ENCODE peak calls at places on chromosomes 11 and 22, in six cellular contexts. P is MM.1S, G is GM23248, Q is pancreas, F is NB4, L is stomach. V is an unnamed sample.

GRCh38 chr11:74696932-74697687 is 34.1 kb downstream of the CHRDL2 start:
- DNase-seq in P (no peak), G (peak), Q (peak), F (no peak), L (peak), V (peak)

GRCh38 chr11:67496113-67496512 is 9.1 kb downstream of the PITPNM1 start:
- DNase-seq in P (no peak), G (no peak), Q (peak), F (no peak), L (no peak), V (no peak)

GRCh38 chr11:12397953-12398352 is 20.6 kb downstream of the PARVA start:
- DNase-seq in P (no peak), G (peak), Q (no peak), F (no peak), L (no peak), V (no peak)

GRCh38 chr11:19382131-19382611 is 141.4 kb upstream of the E2F8 start:
- DNase-seq in P (no peak), G (peak), Q (no peak), F (no peak), L (no peak), V (no peak)

GRCh38 chr11:44351898-44352498 is 42.1 kb upstream of the ALX4 start:
- DNase-seq in P (no peak), G (no peak), Q (no peak), F (peak), L (no peak), V (no peak)

GRCh38 chr11:86704710-86705109 is 32.3 kb upstream of the ME3 start:
- DNase-seq in P (no peak), G (no peak), Q (no peak), F (no peak), L (no peak), V (no peak)

GRCh38 chr11:6911946-6912345 is 8.9 kb upstream of the OR2D3 start:
- DNase-seq in P (no peak), G (peak), Q (no peak), F (no peak), L (no peak), V (no peak)

GRCh38 chr11:57424802-57425564 is 1.9 kb downstream of the SLC43A3 start:
- DNase-seq in P (peak), G (peak), Q (no peak), F (peak), L (peak), V (peak)

GRCh38 chr11:111634981-111635705 is 32.9 kb downstream of the SIK2 start:
- DNase-seq in P (no peak), G (peak), Q (no peak), F (no peak), L (no peak), V (no peak)

GRCh38 chr11:59157433-59157832 is 14.5 kb upstream of the DTX4 start:
- DNase-seq in P (no peak), G (no peak), Q (no peak), F (no peak), L (no peak), V (no peak)

GRCh38 chr11:13329670-13330401 is 52.2 kb downstream of the BMAL1 start:
- DNase-seq in P (no peak), G (peak), Q (no peak), F (no peak), L (peak), V (no peak)

GRCh38 chr11:67484847-67485311 is 2.1 kb downstream of the AIP start:
- DNase-seq in P (no peak), G (no peak), Q (peak), F (peak), L (no peak), V (peak)

GRCh38 chr11:87422566-87422965 is 384.8 kb downstream of the TMEM135 start:
- DNase-seq in P (no peak), G (peak), Q (no peak), F (no peak), L (no peak), V (no peak)

GRCh38 chr11:82775736-82776346 is 42.2 kb upstream of the FAM181B start:
- DNase-seq in P (peak), G (peak), Q (no peak), F (peak), L (no peak), V (peak)

GRCh38 chr11:4178813-4179662 is 84.4 kb downstream of the RRM1 start:
- DNase-seq in P (no peak), G (no peak), Q (no peak), F (no peak), L (no peak), V (no peak)

GRCh38 chr22:26673485-26673884 is 16.1 kb downstream of the MIAT start:
- DNase-seq in P (no peak), G (peak), Q (no peak), F (no peak), L (no peak), V (peak)

GRCh38 chr11:64878223-64878493 is 263 bp downstream of the EHD1 start:
- DNase-seq in P (no peak), G (no peak), Q (no peak), F (no peak), L (no peak), V (no peak)

GRCh38 chr22:46473896-46474557 is 63.4 kb downstream of the CELSR1 start:
- DNase-seq in P (no peak), G (no peak), Q (no peak), F (no peak), L (no peak), V (no peak)

GRCh38 chr11:44453871-44454270 is 111.6 kb upstream of the CD82 start:
- DNase-seq in P (no peak), G (no peak), Q (no peak), F (no peak), L (no peak), V (no peak)

GRCh38 chr11:44138286-44138685 is 42.8 kb downstream of the EXT2 start:
- DNase-seq in P (no peak), G (peak), Q (no peak), F (no peak), L (no peak), V (no peak)

GRCh38 chr11:120413480-120413879 is 77.3 kb downstream of the ARHGEF12 start:
- DNase-seq in P (no peak), G (peak), Q (no peak), F (no peak), L (no peak), V (no peak)

GRCh38 chr11:6619021-6619745 is at the start of gene TPP1:
- DNase-seq in P (peak), G (peak), Q (peak), F (peak), L (peak), V (peak)

GRCh38 chr22:23836281-23836680 is 2.5 kb downstream of the DERL3 start:
- DNase-seq in P (no peak), G (no peak), Q (no peak), F (no peak), L (no peak), V (no peak)

GRCh38 chr11:2650343-2650867 is 49.4 kb downstream of the KCNQ1OT1 start:
- DNase-seq in P (no peak), G (no peak), Q (no peak), F (no peak), L (no peak), V (no peak)

GRCh38 chr11:33801821-33802413 is 27.6 kb upstream of the FBXO3 start:
- DNase-seq in P (no peak), G (peak), Q (no peak), F (no peak), L (no peak), V (no peak)

GRCh38 chr11:78022397-78023396 is at the start of gene KCTD14:
- DNase-seq in P (no peak), G (peak), Q (peak), F (no peak), L (peak), V (peak)

GRCh38 chr11:8807544-8808225 is 103.3 kb upstream of the AKIP1 start:
- DNase-seq in P (no peak), G (peak), Q (no peak), F (no peak), L (peak), V (peak)
- H3K4me3 ChIP-seq in P (no peak), G (peak), Q (peak), F (no peak), L (peak), V (peak)

GRCh38 chr11:70631624-70632047 is 233.3 kb downstream of the CTTN start:
- DNase-seq in P (no peak), G (no peak), Q (peak), F (no peak), L (no peak), V (no peak)

GRCh38 chr11:70633610-70634009 is 235.3 kb downstream of the CTTN start:
- DNase-seq in P (no peak), G (no peak), Q (peak), F (no peak), L (no peak), V (no peak)

GRCh38 chr11:70630068-70630467 is 231.7 kb downstream of the CTTN start:
- DNase-seq in P (no peak), G (no peak), Q (peak), F (no peak), L (no peak), V (no peak)

GRCh38 chr11:70628881-70629844 is 230.8 kb downstream of the CTTN start:
- DNase-seq in P (no peak), G (no peak), Q (peak), F (peak), L (peak), V (peak)

DNA sequence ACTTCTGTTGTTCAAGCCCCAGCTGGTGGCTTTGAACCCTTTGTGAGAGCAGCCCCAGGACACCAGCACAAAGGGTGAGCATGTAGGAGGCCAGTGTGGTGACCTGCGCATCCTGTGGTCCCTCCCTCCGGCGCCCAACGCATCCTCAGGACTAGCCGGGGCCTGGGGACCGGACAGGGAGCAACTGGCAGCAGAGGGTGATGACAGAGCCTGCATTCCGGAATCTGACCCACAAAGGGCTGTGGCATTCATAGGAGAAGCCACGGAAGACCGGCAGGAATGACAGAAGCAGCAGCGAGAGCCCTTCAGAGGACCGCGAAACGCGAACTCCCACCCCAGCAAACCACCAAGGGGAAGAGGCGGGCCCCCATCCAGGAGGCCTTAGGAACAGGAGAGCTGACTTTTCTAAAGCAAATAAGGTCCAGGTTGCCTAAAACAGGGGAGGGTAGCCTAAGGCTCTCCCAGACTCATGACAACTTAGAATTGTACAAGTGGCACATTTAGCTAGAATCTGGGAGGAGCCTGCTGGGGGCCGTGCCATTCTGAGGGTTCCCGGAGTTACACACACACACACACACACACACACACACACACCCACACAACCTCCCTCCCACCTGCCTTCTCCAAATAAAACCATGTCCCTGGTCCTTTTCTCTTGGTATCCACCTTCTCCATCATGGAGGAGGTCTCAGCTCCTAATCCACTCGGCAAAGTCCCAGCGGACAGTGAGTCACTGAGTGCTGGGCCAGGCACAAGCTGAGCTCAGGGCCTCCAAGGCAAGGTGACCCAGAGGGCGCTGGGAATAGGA is 232.7 kb downstream of the CTTN start:
- DNase-seq in P (no peak), G (peak), Q (peak), F (no peak), L (no peak), V (no peak)
- H3K4me3 ChIP-seq in P (no peak), G (no peak), Q (no peak), F (no peak), L (no peak), V (no peak)

DNA sequence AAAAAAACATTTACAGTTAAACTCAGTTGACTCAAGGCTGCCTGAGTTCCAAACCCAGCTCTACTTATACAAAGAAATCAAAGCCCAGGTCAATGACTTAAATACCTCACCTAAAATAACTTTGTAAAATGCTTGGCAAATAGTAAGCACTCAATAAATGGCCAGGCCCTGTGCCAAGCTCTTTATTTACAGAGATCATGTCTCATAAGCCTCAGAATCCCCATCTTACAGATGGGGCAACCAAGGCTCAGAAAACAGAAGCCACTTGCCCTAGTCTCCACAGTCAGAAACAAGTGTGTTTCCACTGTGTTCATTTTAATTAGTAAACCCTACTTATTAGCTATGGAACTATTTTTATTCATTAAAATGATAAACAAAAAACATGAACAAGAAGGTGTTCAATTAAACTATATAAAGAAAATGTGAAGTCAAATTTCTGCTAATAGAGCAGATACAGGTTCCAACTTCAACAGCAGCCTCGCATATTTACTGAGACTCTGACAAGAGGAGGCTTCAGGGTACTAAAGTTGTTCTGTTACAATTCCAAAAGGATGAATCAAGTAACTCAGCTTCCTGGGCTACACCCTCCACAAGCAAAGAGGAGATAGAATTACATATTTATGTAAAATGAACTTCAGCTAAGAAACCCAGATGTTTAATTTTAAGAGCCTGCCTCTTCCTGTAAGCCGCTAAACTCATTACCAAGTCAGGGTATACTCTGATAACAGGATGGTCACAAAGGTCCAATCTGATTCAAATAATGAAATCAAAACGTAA is 30.7 kb upstream of the TTC28 start:
- DNase-seq in P (no peak), G (peak), Q (no peak), F (no peak), L (no peak), V (no peak)
- H3K4me3 ChIP-seq in P (no peak), G (peak), Q (no peak), F (no peak), L (no peak), V (no peak)

DNA sequence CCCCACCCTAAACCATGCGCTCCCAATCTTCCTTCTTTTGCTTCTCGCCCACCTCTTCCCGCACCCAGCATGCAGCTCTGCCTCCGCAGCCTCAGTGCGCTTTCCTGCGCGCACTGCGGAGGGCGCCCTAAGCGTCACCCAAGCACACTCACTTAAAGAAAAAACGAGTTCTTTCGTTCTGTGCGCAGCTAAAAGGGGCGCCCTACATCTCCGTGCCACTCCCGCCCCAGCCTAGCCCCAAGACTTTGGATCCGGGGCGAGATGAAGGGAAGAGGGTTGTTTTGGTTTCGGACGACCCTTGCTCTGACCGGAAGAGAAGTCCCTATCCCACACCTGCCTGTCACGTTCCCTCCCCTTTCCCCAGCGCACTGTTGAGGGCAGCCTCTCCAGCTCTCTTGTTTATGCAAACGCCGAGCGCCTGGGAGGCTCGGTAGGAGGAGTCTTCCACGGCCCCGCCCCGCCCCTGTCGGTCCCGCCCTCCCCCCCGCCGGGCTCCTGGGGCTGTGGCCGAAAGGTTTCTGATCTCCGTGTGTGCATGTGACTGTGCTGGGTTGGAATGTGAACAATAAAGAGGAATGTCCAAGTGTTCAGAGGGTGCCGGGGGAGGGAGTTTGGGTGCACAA is 5.3 kb downstream of the VSIG2 start:
- DNase-seq in P (peak), G (peak), Q (peak), F (peak), L (peak), V (peak)
- H3K4me3 ChIP-seq in P (peak), G (peak), Q (peak), F (no peak), L (peak), V (peak)

GRCh38 chr11:121592708-121593107 is 139.9 kb upstream of the SORL1-AS1 start:
- DNase-seq in P (no peak), G (peak), Q (no peak), F (no peak), L (no peak), V (no peak)

GRCh38 chr11:121588747-121589146 is 136.0 kb upstream of the SORL1-AS1 start:
- DNase-seq in P (no peak), G (no peak), Q (no peak), F (peak), L (no peak), V (no peak)

GRCh38 chr11:121591405-121592033 is 138.8 kb upstream of the SORL1-AS1 start:
- DNase-seq in P (peak), G (peak), Q (no peak), F (peak), L (peak), V (peak)

GRCh38 chr11:121590772-121591404 is 138.1 kb upstream of the SORL1-AS1 start:
- DNase-seq in P (no peak), G (no peak), Q (no peak), F (no peak), L (no peak), V (no peak)

GRCh38 chr11:121589946-121590537 is 137.3 kb upstream of the SORL1-AS1 start:
- DNase-seq in P (no peak), G (no peak), Q (no peak), F (peak), L (no peak), V (no peak)
- H3K4me3 ChIP-seq in P (no peak), G (no peak), Q (no peak), F (no peak), L (no peak), V (no peak)

V was measured in colonic mucosa.